ENCODE peak calls at places on chromosomes 11 and 22, in seven cellular contexts. One of them, this sample, is unnamed. For H3K4me1, the result is how much of the 10 kb centered on the place peaks cover.

GRCh38 chr22:29300807-29301601 is 5.4 kb upstream of the GAS2L1 start:
- DNase-seq in CD4-positive, CD25-positive, alpha-beta regulatory T cell: no peak
- DNase-seq in Karpas-422: peak
- DNase-seq in GM23248: no peak
- DNase-seq in thoracic aorta: no peak
- DNase-seq in uterus: no peak
- DNase-seq in Peyer's patch: no peak
- DNase-seq in this sample: no peak

GRCh38 chr11:13140028-13140870 is 131.1 kb downstream of the RASSF10 start:
- DNase-seq in Peyer's patch: no peak
- DNase-seq in thoracic aorta: no peak
- DNase-seq in CD4-positive, CD25-positive, alpha-beta regulatory T cell: no peak
- DNase-seq in Karpas-422: no peak
- DNase-seq in GM23248: peak
- DNase-seq in uterus: no peak
- DNase-seq in this sample: no peak

GRCh38 chr22:31800065-31800464 is 46.2 kb downstream of the DEPDC5 start:
- DNase-seq in Peyer's patch: no peak
- DNase-seq in Karpas-422: no peak
- DNase-seq in thoracic aorta: no peak
- DNase-seq in uterus: no peak
- DNase-seq in CD4-positive, CD25-positive, alpha-beta regulatory T cell: no peak
- DNase-seq in GM23248: peak
- DNase-seq in this sample: no peak

GRCh38 chr22:43412808-43413785 is 1.3 kb downstream of the MPPED1 start:
- DNase-seq in uterus: no peak
- DNase-seq in Peyer's patch: no peak
- DNase-seq in Karpas-422: no peak
- DNase-seq in CD4-positive, CD25-positive, alpha-beta regulatory T cell: no peak
- DNase-seq in GM23248: no peak
- DNase-seq in thoracic aorta: no peak
- DNase-seq in this sample: no peak

GRCh38 chr11:62542111-62542745 is 4.4 kb downstream of the AHNAK start:
- DNase-seq in thoracic aorta: no peak
- DNase-seq in GM23248: no peak
- DNase-seq in uterus: no peak
- DNase-seq in CD4-positive, CD25-positive, alpha-beta regulatory T cell: no peak
- DNase-seq in Karpas-422: no peak
- DNase-seq in Peyer's patch: no peak
- DNase-seq in this sample: no peak

GRCh38 chr22:26681395-26681821 is 24.0 kb downstream of the MIAT start:
- DNase-seq in uterus: no peak
- DNase-seq in GM23248: peak
- DNase-seq in Karpas-422: no peak
- DNase-seq in CD4-positive, CD25-positive, alpha-beta regulatory T cell: no peak
- DNase-seq in Peyer's patch: no peak
- DNase-seq in thoracic aorta: no peak
- DNase-seq in this sample: no peak

GRCh38 chr22:39152511-39153219 is at the start of gene CBX7:
- DNase-seq in uterus: peak
- DNase-seq in Peyer's patch: peak
- DNase-seq in thoracic aorta: peak
- DNase-seq in Karpas-422: peak
- DNase-seq in GM23248: peak
- DNase-seq in CD4-positive, CD25-positive, alpha-beta regulatory T cell: peak
- DNase-seq in this sample: peak

GRCh38 chr11:80388536-80388935 is 947.7 kb upstream of the TENM4 start:
- DNase-seq in thoracic aorta: no peak
- DNase-seq in CD4-positive, CD25-positive, alpha-beta regulatory T cell: no peak
- DNase-seq in Peyer's patch: no peak
- DNase-seq in Karpas-422: no peak
- DNase-seq in GM23248: no peak
- DNase-seq in uterus: no peak
- DNase-seq in this sample: no peak

GRCh38 chr11:3952715-3953114 is 97.3 kb downstream of the STIM1 start:
- DNase-seq in thoracic aorta: no peak
- DNase-seq in GM23248: no peak
- DNase-seq in CD4-positive, CD25-positive, alpha-beta regulatory T cell: no peak
- DNase-seq in uterus: no peak
- DNase-seq in Peyer's patch: no peak
- DNase-seq in Karpas-422: no peak
- DNase-seq in this sample: no peak

GRCh38 chr11:3954448-3955298 is 99.2 kb downstream of the STIM1 start:
- DNase-seq in uterus: no peak
- DNase-seq in Peyer's patch: no peak
- DNase-seq in thoracic aorta: no peak
- DNase-seq in CD4-positive, CD25-positive, alpha-beta regulatory T cell: no peak
- DNase-seq in GM23248: peak
- DNase-seq in Karpas-422: no peak
- DNase-seq in this sample: no peak

GRCh38 chr11:3953327-3953726 is 97.9 kb downstream of the STIM1 start:
- DNase-seq in thoracic aorta: no peak
- DNase-seq in Karpas-422: no peak
- DNase-seq in GM23248: no peak
- DNase-seq in uterus: no peak
- DNase-seq in CD4-positive, CD25-positive, alpha-beta regulatory T cell: no peak
- DNase-seq in Peyer's patch: no peak
- DNase-seq in this sample: no peak

GRCh38 chr11:3949132-3949531 is 93.7 kb downstream of the STIM1 start:
- DNase-seq in GM23248: no peak
- DNase-seq in Karpas-422: peak
- DNase-seq in CD4-positive, CD25-positive, alpha-beta regulatory T cell: peak
- DNase-seq in thoracic aorta: no peak
- DNase-seq in Peyer's patch: peak
- DNase-seq in uterus: no peak
- DNase-seq in this sample: no peak

GRCh38 chr11:3950996-3951662 is 95.7 kb downstream of the STIM1 start:
- DNase-seq in thoracic aorta: no peak
- DNase-seq in Peyer's patch: no peak
- DNase-seq in CD4-positive, CD25-positive, alpha-beta regulatory T cell: peak
- DNase-seq in uterus: no peak
- DNase-seq in Karpas-422: no peak
- DNase-seq in GM23248: peak
- DNase-seq in this sample: no peak
- H3K4me1 ChIP-seq in thoracic aorta: under half
- H3K4me1 ChIP-seq in Peyer's patch: under half
- H3K4me1 ChIP-seq in CD4-positive, CD25-positive, alpha-beta regulatory T cell: half or more
- H3K4me1 ChIP-seq in uterus: under half
- H3K4me1 ChIP-seq in Karpas-422: under half
- H3K4me1 ChIP-seq in GM23248: under half
- H3K4me1 ChIP-seq in this sample: half or more

DNA sequence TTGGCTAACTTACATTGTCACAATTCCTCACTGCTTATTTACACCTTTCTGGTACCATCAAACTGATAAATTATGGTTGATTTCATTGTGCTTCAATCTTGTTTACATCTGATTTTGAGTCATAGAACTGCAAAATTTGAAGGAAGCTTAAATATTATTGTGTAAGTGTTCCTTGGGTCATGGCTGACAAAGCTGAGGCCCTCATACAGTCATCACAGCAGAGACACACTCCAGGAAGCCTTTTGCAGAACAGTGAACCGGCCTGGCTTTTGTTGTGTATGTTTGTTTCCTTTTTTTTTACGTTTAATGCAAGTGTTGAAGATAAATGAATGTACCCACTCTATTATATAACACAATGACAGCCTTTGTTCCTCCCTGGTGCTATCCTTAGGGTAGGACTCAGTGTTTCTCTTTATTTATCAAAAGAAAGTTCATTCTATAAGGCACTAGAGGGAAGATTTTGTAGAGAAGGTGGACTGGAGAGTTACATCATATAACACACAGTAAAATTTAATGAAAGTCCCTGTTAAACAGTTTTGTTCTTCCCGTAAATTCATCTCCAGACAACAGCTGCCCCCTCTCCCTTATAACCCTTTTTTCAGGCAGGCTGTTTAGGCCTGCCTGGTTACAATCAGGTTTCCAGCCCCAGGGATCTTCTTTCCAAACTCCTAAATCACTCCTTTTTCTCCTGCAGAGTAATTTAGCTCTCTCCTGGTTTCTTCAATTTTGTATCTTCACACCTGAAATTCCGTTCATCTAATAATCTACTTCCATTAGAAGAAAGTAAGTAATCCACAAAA is 34.3 kb upstream of the CSTF3 start:
- DNase-seq in CD4-positive, CD25-positive, alpha-beta regulatory T cell: no peak
- DNase-seq in thoracic aorta: no peak
- DNase-seq in Peyer's patch: no peak
- DNase-seq in Karpas-422: no peak
- DNase-seq in GM23248: peak
- DNase-seq in uterus: no peak
- DNase-seq in this sample: no peak
- H3K4me1 ChIP-seq in CD4-positive, CD25-positive, alpha-beta regulatory T cell: under half
- H3K4me1 ChIP-seq in thoracic aorta: under half
- H3K4me1 ChIP-seq in Peyer's patch: under half
- H3K4me1 ChIP-seq in Karpas-422: under half
- H3K4me1 ChIP-seq in GM23248: under half
- H3K4me1 ChIP-seq in uterus: under half
- H3K4me1 ChIP-seq in this sample: under half

GRCh38 chr11:36377759-36378553 is 81.9 kb downstream of the PRR5L start:
- DNase-seq in uterus: no peak
- DNase-seq in thoracic aorta: no peak
- DNase-seq in Peyer's patch: no peak
- DNase-seq in CD4-positive, CD25-positive, alpha-beta regulatory T cell: no peak
- DNase-seq in GM23248: no peak
- DNase-seq in Karpas-422: no peak
- DNase-seq in this sample: no peak

GRCh38 chr11:36380296-36381004 is 84.4 kb downstream of the PRR5L start:
- DNase-seq in Peyer's patch: no peak
- DNase-seq in CD4-positive, CD25-positive, alpha-beta regulatory T cell: no peak
- DNase-seq in Karpas-422: no peak
- DNase-seq in thoracic aorta: no peak
- DNase-seq in uterus: no peak
- DNase-seq in GM23248: no peak
- DNase-seq in this sample: no peak

GRCh38 chr11:36376888-36377758 is 81.0 kb downstream of the PRR5L start:
- DNase-seq in GM23248: peak
- DNase-seq in uterus: peak
- DNase-seq in thoracic aorta: no peak
- DNase-seq in Karpas-422: no peak
- DNase-seq in CD4-positive, CD25-positive, alpha-beta regulatory T cell: no peak
- DNase-seq in Peyer's patch: peak
- DNase-seq in this sample: peak

GRCh38 chr11:36381005-36381350 is 84.9 kb downstream of the PRR5L start:
- DNase-seq in Peyer's patch: no peak
- DNase-seq in CD4-positive, CD25-positive, alpha-beta regulatory T cell: no peak
- DNase-seq in Karpas-422: no peak
- DNase-seq in GM23248: no peak
- DNase-seq in thoracic aorta: no peak
- DNase-seq in uterus: no peak
- DNase-seq in this sample: no peak

GRCh38 chr11:36379653-36380052 is 83.6 kb downstream of the PRR5L start:
- DNase-seq in Peyer's patch: no peak
- DNase-seq in GM23248: no peak
- DNase-seq in CD4-positive, CD25-positive, alpha-beta regulatory T cell: no peak
- DNase-seq in uterus: no peak
- DNase-seq in Karpas-422: no peak
- DNase-seq in thoracic aorta: no peak
- DNase-seq in this sample: no peak
- H3K4me1 ChIP-seq in Peyer's patch: under half
- H3K4me1 ChIP-seq in GM23248: under half
- H3K4me1 ChIP-seq in CD4-positive, CD25-positive, alpha-beta regulatory T cell: under half
- H3K4me1 ChIP-seq in uterus: under half
- H3K4me1 ChIP-seq in Karpas-422: under half
- H3K4me1 ChIP-seq in thoracic aorta: under half
- H3K4me1 ChIP-seq in this sample: under half

GRCh38 chr11:65961267-65962135 is at the start of gene SART1:
- DNase-seq in Peyer's patch: peak
- DNase-seq in GM23248: peak
- DNase-seq in thoracic aorta: peak
- DNase-seq in Karpas-422: peak
- DNase-seq in uterus: peak
- DNase-seq in CD4-positive, CD25-positive, alpha-beta regulatory T cell: peak
- DNase-seq in this sample: peak
- H3K4me1 ChIP-seq in Peyer's patch: under half
- H3K4me1 ChIP-seq in GM23248: under half
- H3K4me1 ChIP-seq in thoracic aorta: under half
- H3K4me1 ChIP-seq in Karpas-422: under half
- H3K4me1 ChIP-seq in uterus: under half
- H3K4me1 ChIP-seq in CD4-positive, CD25-positive, alpha-beta regulatory T cell: under half
- H3K4me1 ChIP-seq in this sample: under half

DNA sequence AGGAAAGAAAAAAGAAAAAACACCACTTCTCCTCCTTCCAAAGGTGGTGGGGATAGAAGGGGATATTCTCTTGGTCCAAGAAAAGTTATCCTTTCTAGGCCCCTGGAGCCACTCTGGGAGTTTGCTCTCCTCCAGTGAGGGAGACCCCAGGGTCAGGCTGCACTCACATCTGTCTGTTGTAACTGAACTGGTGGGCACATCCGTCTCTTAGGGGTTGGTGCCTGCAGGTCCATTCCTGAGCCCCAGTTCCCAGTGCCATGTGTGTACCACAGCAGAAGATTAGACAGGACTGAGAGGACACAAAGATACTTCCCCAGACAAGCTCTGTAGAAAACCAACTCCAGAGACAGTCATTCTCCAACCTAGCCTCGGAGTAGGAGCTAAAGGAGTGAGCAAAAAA is 3.1 kb upstream of the ATG2A start:
- DNase-seq in Karpas-422: no peak
- DNase-seq in GM23248: no peak
- DNase-seq in CD4-positive, CD25-positive, alpha-beta regulatory T cell: no peak
- DNase-seq in thoracic aorta: no peak
- DNase-seq in Peyer's patch: no peak
- DNase-seq in uterus: no peak
- DNase-seq in this sample: no peak
- H3K4me1 ChIP-seq in Karpas-422: half or more
- H3K4me1 ChIP-seq in GM23248: under half
- H3K4me1 ChIP-seq in CD4-positive, CD25-positive, alpha-beta regulatory T cell: under half
- H3K4me1 ChIP-seq in thoracic aorta: under half
- H3K4me1 ChIP-seq in Peyer's patch: under half
- H3K4me1 ChIP-seq in uterus: under half
- H3K4me1 ChIP-seq in this sample: under half

GRCh38 chr22:17866127-17866526 is 91.9 kb upstream of the BID start:
- DNase-seq in GM23248: no peak
- DNase-seq in CD4-positive, CD25-positive, alpha-beta regulatory T cell: no peak
- DNase-seq in uterus: no peak
- DNase-seq in thoracic aorta: no peak
- DNase-seq in Karpas-422: no peak
- DNase-seq in Peyer's patch: no peak
- DNase-seq in this sample: no peak
- H3K4me1 ChIP-seq in GM23248: under half
- H3K4me1 ChIP-seq in CD4-positive, CD25-positive, alpha-beta regulatory T cell: under half
- H3K4me1 ChIP-seq in uterus: under half
- H3K4me1 ChIP-seq in thoracic aorta: under half
- H3K4me1 ChIP-seq in Karpas-422: under half
- H3K4me1 ChIP-seq in Peyer's patch: half or more
- H3K4me1 ChIP-seq in this sample: under half

GRCh38 chr11:521179-521688 is 14.1 kb downstream of the HRAS start:
- DNase-seq in GM23248: peak
- DNase-seq in Peyer's patch: no peak
- DNase-seq in CD4-positive, CD25-positive, alpha-beta regulatory T cell: no peak
- DNase-seq in uterus: no peak
- DNase-seq in Karpas-422: no peak
- DNase-seq in thoracic aorta: no peak
- DNase-seq in this sample: no peak
- H3K4me1 ChIP-seq in GM23248: under half
- H3K4me1 ChIP-seq in Peyer's patch: under half
- H3K4me1 ChIP-seq in CD4-positive, CD25-positive, alpha-beta regulatory T cell: under half
- H3K4me1 ChIP-seq in uterus: under half
- H3K4me1 ChIP-seq in Karpas-422: under half
- H3K4me1 ChIP-seq in thoracic aorta: under half
- H3K4me1 ChIP-seq in this sample: under half

DNA sequence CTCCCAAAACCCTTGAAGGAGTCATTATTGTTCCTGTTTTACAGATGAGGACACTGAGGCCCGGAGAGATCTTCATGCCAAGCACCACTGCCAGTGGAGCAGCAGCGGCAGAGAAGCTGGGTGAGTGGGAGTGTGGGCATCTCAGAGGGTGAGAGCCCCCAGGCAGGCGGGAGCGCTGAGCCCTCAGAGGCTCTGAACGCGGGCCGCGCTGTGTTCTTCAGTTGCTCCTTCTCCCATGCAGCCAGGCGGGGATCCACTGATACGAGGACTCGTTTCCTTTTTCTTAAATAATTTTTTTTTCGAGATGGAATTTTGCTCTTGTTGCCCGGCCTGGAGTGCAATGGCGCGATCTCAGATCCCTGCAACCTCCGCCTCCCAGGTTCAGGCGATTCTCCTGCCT is 47.0 kb downstream of the TPBGL start:
- DNase-seq in GM23248: no peak
- DNase-seq in thoracic aorta: no peak
- DNase-seq in Karpas-422: no peak
- DNase-seq in uterus: no peak
- DNase-seq in Peyer's patch: no peak
- DNase-seq in CD4-positive, CD25-positive, alpha-beta regulatory T cell: no peak
- DNase-seq in this sample: no peak
- H3K4me1 ChIP-seq in GM23248: under half
- H3K4me1 ChIP-seq in thoracic aorta: under half
- H3K4me1 ChIP-seq in Karpas-422: under half
- H3K4me1 ChIP-seq in uterus: under half
- H3K4me1 ChIP-seq in Peyer's patch: under half
- H3K4me1 ChIP-seq in CD4-positive, CD25-positive, alpha-beta regulatory T cell: under half
- H3K4me1 ChIP-seq in this sample: under half